ENCODE peak calls at places on chromosome 10, in four cellular contexts. K is GM18507, A is NB4, S is substantia nigra. I is an unnamed sample.

GRCh38 chr10:69573056-69573806 is at the start of gene NEUROG3:
- DNase-seq in K (peak; percentile 28), A (peak; percentile 56), S (no peak), I (no peak)

GRCh38 chr10:67818323-67818722 is 19.7 kb downstream of the DNAJC12 start:
- DNase-seq in K (no peak), A (no peak), S (no peak), I (peak; percentile 97)

GRCh38 chr10:116836902-116837513 is 12.3 kb upstream of the ENO4 start:
- DNase-seq in K (no peak), A (no peak), S (no peak), I (no peak)

GRCh38 chr10:69449841-69450240 is 1.4 kb upstream of the TSPAN15 start:
- DNase-seq in K (no peak), A (peak; percentile 71), S (no peak), I (peak; percentile 95)

GRCh38 chr10:95374597-95375209 is 83.9 kb upstream of the PDLIM1 start:
- DNase-seq in K (peak; percentile 60), A (peak; percentile 79), S (no peak), I (peak; percentile 77)

GRCh38 chr10:121113906-121114305 is 262.7 kb downstream of the WDR11 start:
- DNase-seq in K (no peak), A (no peak), S (no peak), I (no peak)

GRCh38 chr10:132036887-132037675 is 28.7 kb upstream of the JAKMIP3 start:
- DNase-seq in K (no peak), A (no peak), S (no peak), I (peak; percentile 57)

GRCh38 chr10:21753497-21754270 is 219.7 kb downstream of the MLLT10 start:
- DNase-seq in K (no peak), A (peak; percentile 38), S (no peak), I (no peak)

GRCh38 chr10:75398238-75398629 is 3.3 kb downstream of the ZNF503 start:
- DNase-seq in K (no peak), A (no peak), S (no peak), I (no peak)

GRCh38 chr10:34996843-34997242 is 93.3 kb downstream of the CUL2 start:
- DNase-seq in K (no peak), A (peak; percentile 95), S (no peak), I (no peak)

GRCh38 chr10:91700788-91701444 is 68.0 kb upstream of the PPP1R3C start:
- DNase-seq in K (no peak), A (no peak), S (no peak), I (no peak)

GRCh38 chr10:110643670-110644597 is at the start of gene RBM20:
- DNase-seq in K (no peak), A (peak; percentile 60), S (no peak), I (no peak)

GRCh38 chr10:80699602-80700039 is 161.9 kb downstream of the SH2D4B start:
- DNase-seq in K (peak; percentile 53), A (peak; percentile 78), S (no peak), I (peak; percentile 59)

GRCh38 chr10:121592155-121592890 is 5.9 kb downstream of the FGFR2 start:
- DNase-seq in K (no peak), A (no peak), S (no peak), I (peak; percentile 56)

GRCh38 chr10:6247041-6247712 is 44.4 kb downstream of the PFKFB3 start:
- DNase-seq in K (no peak), A (no peak), S (peak; percentile 28), I (no peak)

GRCh38 chr10:77504196-77504869 is 133.3 kb downstream of the KCNMA1 start:
- DNase-seq in K (no peak), A (no peak), S (no peak), I (no peak)

GRCh38 chr10:132422169-132422691 is 25.2 kb downstream of the PWWP2B start:
- DNase-seq in K (no peak), A (peak; percentile 86), S (no peak), I (no peak)

GRCh38 chr10:48414160-48414559 is 107.7 kb downstream of the MAPK8 start:
- DNase-seq in K (no peak), A (no peak), S (no peak), I (no peak)

GRCh38 chr10:87605656-87606308 is 53.9 kb upstream of the PAPSS2 start:
- DNase-seq in K (no peak), A (no peak), S (no peak), I (no peak)

I was measured in A549.